ENCODE peak calls at places on chromosomes 3 and 15, in four cellular contexts. U is IMR-90, N is spleen, H is DND-41. J is an unnamed sample.

GRCh38 chr15:87871130-87871737 is 385.3 kb downstream of the NTRK3 start:
- DNase-seq in H (no peak), U (peak; percentile 55), N (no peak), J (no peak)

GRCh38 chr3:67329358-67329757 is 325.1 kb downstream of the SUCLG2 start:
- DNase-seq in U (no peak), H (no peak), N (no peak), J (no peak)

GRCh38 chr3:89049119-89049518 is 58.3 kb upstream of the EPHA3 start:
- DNase-seq in N (no peak), H (no peak), U (peak; percentile 11), J (no peak)

GRCh38 chr3:80592792-80593191 is 825.0 kb upstream of the ROBO1 start:
- DNase-seq in N (no peak), H (no peak), U (no peak), J (no peak)

GRCh38 chr15:91110407-91110806 is 10.3 kb downstream of the SV2B start:
- DNase-seq in N (no peak), H (no peak), U (no peak), J (no peak)

GRCh38 chr3:141642215-141642614 is 95.9 kb upstream of the RNF7 start:
- DNase-seq in U (no peak), H (no peak), N (no peak), J (no peak)

GRCh38 chr3:69914395-69914794 is 85.1 kb upstream of the SAMMSON start:
- DNase-seq in H (no peak), N (no peak), U (peak; percentile 16), J (peak; percentile 63)

GRCh38 chr3:122355612-122356011 is 27.4 kb downstream of the MIX23 start:
- DNase-seq in U (no peak), N (no peak), H (no peak), J (no peak)

GRCh38 chr15:70762469-70763119 is 764 bp downstream of the UACA start:
- DNase-seq in U (peak; percentile 75), N (peak; percentile 87), H (no peak), J (peak; percentile 58)

GRCh38 chr15:93495799-93496637 is 407.0 kb upstream of the RGMA start:
- DNase-seq in H (no peak), N (no peak), U (no peak), J (peak; percentile 50)

GRCh38 chr15:35115155-35115725 is 30.1 kb upstream of the NANOGP8 start:
- DNase-seq in H (no peak), U (peak; percentile 16), N (no peak), J (no peak)

GRCh38 chr3:33882296-33882695 is 83.9 kb downstream of the PDCD6IP start:
- DNase-seq in U (no peak), H (no peak), N (no peak), J (no peak)

GRCh38 chr3:190225186-190225692 is 97.0 kb downstream of the CLDN1 start:
- DNase-seq in N (no peak), U (peak; percentile 42), H (no peak), J (peak; percentile 31)

GRCh38 chr3:155386817-155387403 is 93.4 kb upstream of the STRIT1 start:
- DNase-seq in N (no peak), U (no peak), H (no peak), J (no peak)

GRCh38 chr15:81504170-81504905 is 130.3 kb upstream of the TMC3 start:
- DNase-seq in H (no peak), N (no peak), U (peak; percentile 87), J (peak; percentile 46)

GRCh38 chr3:193559100-193559499 is 4.4 kb upstream of the ATP13A4 start:
- DNase-seq in H (no peak), N (no peak), U (no peak), J (no peak)

GRCh38 chr3:193560870-193561269 is 6.2 kb upstream of the ATP13A4 start:
- DNase-seq in N (no peak), H (no peak), U (no peak), J (no peak)

GRCh38 chr3:193563429-193563828 is 8.7 kb upstream of the ATP13A4 start:
- DNase-seq in N (no peak), U (no peak), H (no peak), J (no peak)

GRCh38 chr3:193560091-193560490 is 5.4 kb upstream of the ATP13A4 start:
- DNase-seq in U (no peak), H (no peak), N (no peak), J (no peak)

DNA sequence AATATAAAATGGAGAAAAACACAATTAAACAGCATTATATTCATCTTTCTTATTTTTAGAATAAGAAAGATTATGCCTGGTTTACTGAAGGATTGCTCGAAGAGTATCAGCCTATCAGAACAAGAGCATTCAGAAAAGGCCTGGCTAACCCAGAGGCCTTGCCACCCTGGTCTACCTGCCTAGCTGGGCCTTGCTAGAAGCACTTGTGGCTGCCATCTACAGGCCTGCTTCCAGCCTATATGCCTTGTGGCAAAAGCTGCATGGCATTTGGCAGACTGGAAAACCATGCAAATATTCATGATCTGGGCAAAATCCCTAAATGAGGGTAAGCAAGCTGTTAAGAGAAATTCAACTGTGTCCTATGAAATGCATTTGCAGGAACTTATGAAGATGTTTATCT is 9.3 kb upstream of the ATP13A4 start:
- DNase-seq in N (no peak), U (no peak), H (no peak), J (peak; percentile 9)
- TF ChIP-seq CTCF in N (no peak), U (no peak), H (peak; percentile 26), J (no peak)

DNA sequence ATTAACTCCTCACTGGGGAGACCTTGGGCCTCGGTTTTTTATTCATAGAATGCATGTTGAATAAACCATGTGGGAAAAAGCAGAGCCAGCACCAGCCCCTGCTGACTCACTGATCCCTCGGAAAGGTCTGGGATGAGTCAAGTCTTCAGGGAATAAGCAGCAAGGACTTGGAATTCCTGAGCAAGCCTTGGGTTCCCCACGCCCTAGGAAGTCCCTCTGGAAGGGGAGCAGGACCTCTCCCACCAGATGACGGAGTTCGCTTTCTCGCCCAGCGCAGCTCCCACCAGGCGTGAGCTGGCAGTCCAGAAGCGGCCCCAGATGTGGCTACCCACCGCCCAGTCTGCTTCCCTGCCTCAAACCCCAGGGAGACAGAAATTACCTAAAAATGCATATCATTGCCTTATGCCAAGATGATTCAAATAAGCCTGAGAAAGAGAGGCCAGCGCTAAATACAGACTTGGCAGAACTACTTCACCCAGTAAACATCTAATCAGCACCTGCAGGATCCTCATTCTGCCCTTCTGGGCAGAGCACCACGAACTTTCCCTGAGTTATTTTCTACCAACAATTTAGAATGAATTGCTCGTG is 45.5 kb downstream of the BTD start:
- DNase-seq in H (peak; percentile 62), U (peak; percentile 100), N (no peak), J (peak; percentile 84)
- H3K27ac ChIP-seq in H (peak overlapping the region; percentile 92), U (peak overlapping the region; percentile 89), N (peak overlapping the region; percentile 63), J (peak overlapping the region; percentile 98)

DNA sequence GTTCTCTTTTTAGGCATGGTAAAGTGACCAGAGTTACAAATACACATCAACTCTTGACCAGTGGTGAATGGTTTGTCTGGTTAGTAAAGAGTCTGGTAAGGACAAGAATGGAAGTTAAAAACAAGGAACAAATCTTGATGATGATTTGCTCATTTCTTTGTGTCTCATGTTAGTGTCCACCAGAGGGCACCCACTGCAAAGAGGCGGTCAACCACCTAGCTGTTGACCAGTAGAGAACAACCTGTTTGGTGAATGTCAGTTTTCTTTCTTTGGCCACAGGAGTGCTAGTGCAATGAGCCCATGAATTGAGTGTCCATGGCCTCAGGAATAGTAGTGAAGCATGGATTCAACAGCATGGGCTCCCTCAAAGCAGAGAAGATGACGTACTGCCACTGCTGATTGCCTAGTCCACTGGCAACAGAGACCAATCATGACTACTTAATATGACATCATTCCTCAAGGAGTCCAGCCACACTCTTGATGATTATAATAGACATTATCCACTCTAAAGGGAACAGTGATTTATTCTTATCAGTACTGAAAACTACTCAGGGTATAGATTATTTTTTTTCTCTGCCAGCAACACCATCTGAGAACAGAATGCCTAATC is 10.7 kb upstream of the CNTN6 start:
- DNase-seq in N (no peak), H (no peak), U (peak; percentile 15), J (no peak)
- TF ChIP-seq CTCF in N (no peak), H (peak; percentile 43), U (peak; percentile 32), J (no peak)

GRCh38 chr3:134797080-134797801 is 2.2 kb downstream of the EPHB1 start:
- DNase-seq in U (no peak), N (no peak), H (no peak), J (no peak)

GRCh38 chr3:134799393-134799792 is 4.3 kb downstream of the EPHB1 start:
- DNase-seq in N (no peak), H (no peak), U (peak; percentile 10), J (no peak)

GRCh38 chr3:134798681-134799311 is 3.7 kb downstream of the EPHB1 start:
- DNase-seq in H (no peak), U (no peak), N (no peak), J (no peak)

GRCh38 chr3:134796313-134797079 is 1.4 kb downstream of the EPHB1 start:
- DNase-seq in U (no peak), H (no peak), N (no peak), J (no peak)

GRCh38 chr3:134797816-134798451 is 2.9 kb downstream of the EPHB1 start:
- DNase-seq in U (no peak), N (no peak), H (no peak), J (no peak)
- H3K27ac ChIP-seq in U (no peak overlapping the region), N (no peak overlapping the region), H (no peak overlapping the region), J (no peak overlapping the region)

GRCh38 chr3:192339214-192339613 is 388.1 kb downstream of the FGF12 start:
- DNase-seq in N (no peak), H (no peak), U (no peak), J (no peak)

GRCh38 chr3:192331749-192332385 is 395.5 kb downstream of the FGF12 start:
- DNase-seq in H (no peak), N (no peak), U (no peak), J (no peak)

GRCh38 chr3:192332386-192333291 is 394.7 kb downstream of the FGF12 start:
- DNase-seq in N (no peak), H (no peak), U (no peak), J (no peak)

GRCh38 chr3:192336286-192336685 is 391.1 kb downstream of the FGF12 start:
- DNase-seq in H (no peak), U (no peak), N (no peak), J (no peak)
- TF ChIP-seq CTCF in H (peak; percentile 9), U (no peak), N (no peak), J (no peak)

GRCh38 chr3:129249284-129250065 is at the start of gene COPG1:
- DNase-seq in H (peak; percentile 90), U (peak; percentile 87), N (peak; percentile 95), J (peak; percentile 95)
- H3K27ac ChIP-seq in H (peak within 1 kb of the TSS; percentile 86), U (peak within 1 kb of the TSS; percentile 96), N (peak within 1 kb of the TSS; percentile 92), J (peak within 1 kb of the TSS; percentile 82)

DNA sequence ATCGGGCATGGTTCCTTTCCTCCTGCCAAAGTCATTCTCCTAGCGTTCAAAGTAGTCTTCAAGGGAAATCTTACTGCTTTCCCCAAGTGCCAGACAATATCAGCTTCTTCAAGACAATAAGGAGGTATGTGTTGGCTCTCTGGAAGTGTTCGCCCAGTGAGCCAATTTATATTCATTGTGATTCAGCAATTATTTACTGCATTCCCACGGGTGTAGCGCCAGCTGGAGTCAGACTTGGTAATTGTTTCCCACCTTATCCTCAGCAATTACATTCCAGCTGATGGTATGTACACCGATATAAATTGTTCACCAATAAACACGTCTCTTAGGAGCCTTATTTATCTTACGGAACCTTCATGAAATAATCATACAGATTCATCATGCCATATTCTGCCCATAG is 103.6 kb upstream of the CTNNB1 start:
- DNase-seq in N (no peak), U (no peak), H (no peak), J (no peak)
- TF ChIP-seq CTCF in N (no peak), U (no peak), H (no peak), J (no peak)